ENCODE peak calls at places on chromosomes 5 and 9, in ten cellular contexts. Z is hypothalamus, Q is GF-D8, X is SJSA1, E is mammary epithelial cell, S is NCI-H1105 treated with DMSO at 0.1 percent for 48 hours, Y is LNCaP clone FGC, I is A172, M is ELR, B is SW480. D is an unnamed sample.

GRCh38 chr9:84775056-84775648 is 105.6 kb downstream of the NTRK2 start:
- DNase-seq in S (no peak), I (no peak), B (no peak), E (no peak), Q (no peak), Z (no peak), X (no peak), Y (peak), M (no peak), D (no peak)

GRCh38 chr9:14281136-14281795 is 32.7 kb downstream of the NFIB start:
- DNase-seq in X (peak), I (no peak), E (no peak), M (no peak), B (no peak), Y (no peak), S (peak), Z (no peak), Q (no peak), D (no peak)

GRCh38 chr9:31699836-31700235 is 684.6 kb upstream of the ACO1 start:
- DNase-seq in S (no peak), I (no peak), B (no peak), M (no peak), Q (no peak), Z (no peak), X (no peak), Y (no peak), E (no peak), D (no peak)

GRCh38 chr9:96068511-96068910 is 193.0 kb downstream of the ERCC6L2 start:
- DNase-seq in E (no peak), I (no peak), Y (peak), Q (no peak), S (no peak), Z (no peak), B (no peak), X (no peak), M (no peak), D (no peak)

GRCh38 chr9:86842573-86842972 is 104.7 kb downstream of the GAS1 start:
- DNase-seq in Y (no peak), B (no peak), E (no peak), Z (no peak), S (no peak), Q (no peak), I (no peak), M (no peak), X (no peak), D (no peak)

GRCh38 chr9:33101104-33101951 is 24.9 kb upstream of the SMU1 start:
- DNase-seq in I (peak), S (no peak), Z (no peak), X (no peak), B (no peak), Y (no peak), E (peak), Q (no peak), M (peak), D (peak)

GRCh38 chr5:53917095-53917494 is 356.7 kb downstream of the NDUFS4 start:
- DNase-seq in X (no peak), B (no peak), S (no peak), M (peak), E (peak), I (peak), Y (no peak), Z (no peak), Q (no peak), D (no peak)

GRCh38 chr5:59428391-59428790 is 465.1 kb downstream of the PDE4D start:
- DNase-seq in Y (no peak), E (no peak), Z (no peak), M (peak), Q (no peak), B (no peak), I (peak), X (peak), S (no peak), D (no peak)

GRCh38 chr9:90801507-90802289 is at the start of gene SYK:
- DNase-seq in M (no peak), B (peak), S (peak), Z (no peak), I (no peak), X (no peak), Y (no peak), E (peak), Q (peak), D (peak)

GRCh38 chr5:153618857-153619256 is 128.4 kb downstream of the GRIA1 start:
- DNase-seq in I (peak), B (no peak), Q (no peak), Y (no peak), M (peak), E (no peak), X (peak), S (no peak), Z (no peak), D (no peak)

GRCh38 chr9:133658442-133659431 is 22.6 kb downstream of the DBH start:
- DNase-seq in X (no peak), Q (no peak), Y (no peak), Z (no peak), I (peak), E (peak), B (peak), S (no peak), M (peak), D (peak)

GRCh38 chr5:181005791-181006190 is 17.1 kb downstream of the BTNL3 start:
- DNase-seq in Q (no peak), Y (no peak), S (no peak), I (no peak), B (no peak), E (no peak), M (no peak), X (no peak), Z (no peak), D (no peak)

GRCh38 chr9:17272510-17272909 is 137.7 kb downstream of the CNTLN start:
- DNase-seq in M (no peak), X (no peak), S (no peak), Z (no peak), Q (no peak), Y (no peak), E (no peak), B (no peak), I (no peak), D (no peak)

GRCh38 chr9:16521868-16522381 is 348.5 kb downstream of the BNC2 start:
- DNase-seq in Y (no peak), B (peak), E (peak), Q (no peak), Z (no peak), M (peak), I (peak), X (peak), S (no peak), D (peak)

GRCh38 chr9:14205463-14205862 is 108.5 kb downstream of the NFIB start:
- DNase-seq in Y (no peak), X (peak), B (no peak), E (peak), S (peak), Q (no peak), I (peak), M (peak), Z (no peak), D (no peak)

GRCh38 chr5:173291722-173292658 is 36.2 kb downstream of the STC2 start:
- DNase-seq in S (peak), I (peak), E (peak), Y (no peak), X (no peak), B (no peak), M (no peak), Z (no peak), Q (no peak), D (no peak)

GRCh38 chr5:134079748-134080581 is 34.5 kb upstream of the TCF7 start:
- DNase-seq in I (no peak), M (no peak), B (no peak), Z (no peak), Y (no peak), Q (no peak), X (no peak), S (no peak), E (no peak), D (no peak)

GRCh38 chr9:85523202-85523601 is 218.6 kb downstream of the AGTPBP1 start:
- DNase-seq in Q (no peak), Z (no peak), Y (no peak), X (no peak), I (no peak), S (no peak), E (no peak), M (no peak), B (no peak), D (no peak)

GRCh38 chr5:113514263-113514590 is 733 bp downstream of the YTHDC2 start:
- DNase-seq in Y (no peak), S (no peak), M (peak), X (peak), B (peak), E (no peak), Q (no peak), Z (no peak), I (no peak), D (no peak)

GRCh38 chr5:36058776-36059175 is 7.9 kb downstream of the UGT3A2 start:
- DNase-seq in E (no peak), I (no peak), S (peak), M (no peak), Q (no peak), Z (no peak), X (no peak), B (no peak), Y (no peak), D (no peak)

GRCh38 chr5:118791986-118792734 is 196.2 kb downstream of the DTWD2 start:
- DNase-seq in M (peak), B (peak), X (peak), I (peak), Z (no peak), E (peak), S (peak), Y (peak), Q (peak), D (peak)

GRCh38 chr9:13278368-13279246 is 885 bp downstream of the MPDZ start:
- DNase-seq in Q (no peak), B (no peak), I (peak), E (peak), Y (peak), M (peak), S (peak), Z (peak), X (peak), D (peak)

GRCh38 chr5:151648089-151648488 is 38.6 kb downstream of the SPARC start:
- DNase-seq in S (no peak), Q (no peak), B (no peak), M (no peak), E (no peak), Z (no peak), I (no peak), Y (no peak), X (no peak), D (peak)

GRCh38 chr5:179319123-179319522 is 26.1 kb downstream of the ADAMTS2 start:
- DNase-seq in Q (no peak), M (no peak), E (no peak), I (no peak), S (no peak), X (no peak), Z (no peak), B (no peak), Y (no peak), D (no peak)

GRCh38 chr5:88683506-88684135 is 199.4 kb downstream of the MEF2C start:
- DNase-seq in Q (no peak), Y (no peak), B (peak), E (no peak), I (no peak), Z (no peak), S (peak), X (no peak), M (no peak), D (no peak)

GRCh38 chr9:130939405-130939941 is 426 bp upstream of the FIBCD1 start:
- DNase-seq in M (peak), E (no peak), Q (no peak), S (no peak), Y (no peak), I (no peak), X (peak), Z (no peak), B (no peak), D (peak)

GRCh38 chr5:177310757-177311173 is 933 bp downstream of the MXD3 start:
- DNase-seq in S (peak), Q (peak), Z (no peak), X (peak), E (peak), I (peak), M (peak), B (peak), Y (no peak), D (no peak)

GRCh38 chr9:127926961-127927456 is 3.6 kb downstream of the PIP5KL1 start:
- DNase-seq in S (peak), Q (no peak), M (no peak), I (no peak), B (no peak), Z (no peak), Y (no peak), X (no peak), E (peak), D (no peak)

GRCh38 chr9:93600504-93600903 is 24.1 kb downstream of the PHF2 start:
- DNase-seq in E (no peak), S (no peak), B (peak), M (no peak), Y (no peak), X (no peak), I (no peak), Q (no peak), Z (no peak), D (no peak)

GRCh38 chr9:18478517-18479361 is 4.8 kb downstream of the ADAMTSL1 start:
- DNase-seq in Z (no peak), M (peak), B (no peak), Q (no peak), I (peak), S (no peak), E (no peak), Y (no peak), X (no peak), D (no peak)

GRCh38 chr5:10540036-10540544 is 23.8 kb upstream of the ANKRD33B start:
- DNase-seq in Q (no peak), E (no peak), S (no peak), B (no peak), X (no peak), I (no peak), M (no peak), Z (no peak), Y (no peak), D (no peak)

GRCh38 chr5:111829701-111830100 is 72.7 kb upstream of the NREP start:
- DNase-seq in S (no peak), B (peak), Z (no peak), I (peak), E (peak), Q (no peak), X (peak), M (peak), Y (no peak), D (no peak)

GRCh38 chr5:124408738-124409453 is 337.5 kb downstream of the ZNF608 start:
- DNase-seq in E (no peak), Z (no peak), I (peak), B (no peak), X (peak), S (no peak), M (no peak), Y (no peak), Q (no peak), D (no peak)

GRCh38 chr9:70420267-70421019 is 6.0 kb upstream of the KLF9 start:
- DNase-seq in B (peak), I (peak), S (peak), Y (no peak), E (peak), Z (peak), Q (peak), X (peak), M (peak), D (peak)

GRCh38 chr9:81465468-81466002 is 223.8 kb downstream of the TLE1 start:
- DNase-seq in B (no peak), E (no peak), Y (no peak), Z (no peak), I (no peak), M (no peak), X (peak), Q (no peak), S (no peak), D (no peak)